ENCODE peak calls at places on chromosomes 1 and 21, in four cellular contexts. R is psoas muscle, V is cardiac muscle cell, N is right atrium auricular region. L is an unnamed sample.
A peak's percentile ranks its signal among the peaks of the same experiment; 100 is the strongest.

GRCh38 chr21:45865106-45865835 is 116.3 kb upstream of the COL6A1 start:
- DNase-seq in R (no peak), V (peak; percentile 91), N (no peak), L (no peak)

GRCh38 chr1:216057947-216058346 is 365.3 kb downstream of the USH2A start:
- DNase-seq in V (no peak), N (no peak), R (no peak), L (no peak)

GRCh38 chr1:95440511-95440910 is 206.5 kb downstream of the RWDD3 start:
- DNase-seq in R (no peak), N (no peak), V (no peak), L (no peak)

GRCh38 chr1:78096976-78097375 is 51.2 kb downstream of the GIPC2 start:
- DNase-seq in V (peak; percentile 84), R (no peak), N (no peak), L (no peak)

GRCh38 chr1:167697667-167698141 is 24.1 kb upstream of the MPZL1 start:
- DNase-seq in R (peak; percentile 93), N (peak; percentile 83), V (no peak), L (no peak)

GRCh38 chr1:12473596-12474329 is 144.2 kb downstream of the DHRS3 start:
- DNase-seq in N (no peak), R (no peak), V (no peak), L (no peak)

GRCh38 chr21:43276811-43277210 is 108.0 kb downstream of the CRYAA start:
- DNase-seq in R (no peak), N (no peak), V (no peak), L (no peak)

GRCh38 chr1:89945852-89946476 is 48.9 kb upstream of the ZNF326 start:
- DNase-seq in V (peak; percentile 19), R (no peak), N (no peak), L (no peak)

GRCh38 chr1:74693473-74693872 is 19.9 kb upstream of the ERICH3 start:
- DNase-seq in R (no peak), N (no peak), V (no peak), L (no peak)

GRCh38 chr1:85297855-85298629 is 21.6 kb upstream of the BCL10 start:
- DNase-seq in N (no peak), V (peak; percentile 96), R (no peak), L (no peak)

GRCh38 chr1:235051521-235051920 is 77.1 kb downstream of the TOMM20 start:
- DNase-seq in V (no peak), N (no peak), R (no peak), L (no peak)

GRCh38 chr1:205301220-205301821 is 20.2 kb downstream of the NUAK2 start:
- DNase-seq in R (no peak), N (no peak), V (peak; percentile 99), L (peak; percentile 79)

GRCh38 chr1:15966081-15966955 is 9.6 kb downstream of the ZBTB17 start:
- DNase-seq in R (no peak), V (no peak), N (no peak), L (no peak)

GRCh38 chr1:214584805-214585766 is 17.9 kb upstream of the CENPF start:
- DNase-seq in N (no peak), R (no peak), V (peak; percentile 75), L (no peak)

GRCh38 chr1:91578320-91579109 is 77.9 kb downstream of the CDC7 start:
- DNase-seq in V (no peak), R (no peak), N (no peak), L (no peak)

GRCh38 chr1:23224721-23225648 is 7.7 kb upstream of the HTR1D start:
- DNase-seq in V (peak; percentile 87), N (peak; percentile 58), R (no peak), L (no peak)

GRCh38 chr1:90176530-90176929 is 181.6 kb downstream of the ZNF326 start:
- DNase-seq in V (peak; percentile 68), R (no peak), N (no peak), L (no peak)

GRCh38 chr1:45004281-45004920 is 6.7 kb downstream of the HECTD3 start:
- DNase-seq in N (no peak), R (no peak), V (no peak), L (no peak)

GRCh38 chr1:210416681-210417080 is 88.0 kb downstream of the HHAT start:
- DNase-seq in R (no peak), N (no peak), V (no peak), L (no peak)

GRCh38 chr1:79133703-79134258 is 127.3 kb upstream of the ADGRL4 start:
- DNase-seq in N (no peak), R (no peak), V (no peak), L (no peak)

GRCh38 chr1:29504266-29504665 is 267.9 kb downstream of the PTPRU start:
- DNase-seq in V (no peak), R (no peak), N (no peak), L (no peak)

GRCh38 chr1:92817986-92818764 is 13.7 kb upstream of the RPL5 start:
- DNase-seq in N (no peak), R (no peak), V (peak; percentile 60), L (no peak)

GRCh38 chr21:30269803-30270530 is 12.8 kb downstream of the KRTAP24-1 start:
- DNase-seq in N (no peak), V (no peak), R (no peak), L (no peak)

GRCh38 chr21:39182484-39183271 is 573 bp downstream of the PSMG1 start:
- DNase-seq in N (no peak), R (no peak), V (peak; percentile 18), L (no peak)

DNA sequence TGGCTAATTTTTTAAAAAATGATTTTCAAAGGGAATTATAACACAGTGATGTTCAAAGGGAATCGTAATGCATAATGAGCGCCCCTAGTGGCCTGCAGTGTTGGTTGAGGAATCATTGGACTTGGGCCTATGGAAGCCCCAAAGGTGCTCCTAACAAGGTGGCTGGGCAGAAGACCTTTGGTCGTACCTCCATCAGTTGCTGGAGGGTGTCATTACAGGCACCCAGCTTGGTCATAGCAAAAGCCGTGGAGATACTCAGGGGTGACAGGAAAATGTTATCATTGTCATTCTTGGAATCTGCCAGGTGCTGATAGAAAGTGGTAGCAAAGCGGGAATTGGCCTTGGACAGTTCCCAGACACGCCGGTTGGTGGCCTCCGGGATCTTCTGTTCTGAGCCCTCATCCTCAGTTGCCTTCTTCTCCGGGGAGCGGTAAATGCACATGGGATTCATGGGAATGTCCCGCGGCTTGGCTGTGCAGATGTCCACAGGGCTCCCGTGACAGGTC is 2.7 kb downstream of the SERPINC1 start:
- DNase-seq in N (no peak), V (peak; percentile 24), R (no peak), L (no peak)
- TF ChIP-seq CTCF in N (no peak), V (peak; percentile 65), R (no peak), L (peak; percentile 71)

GRCh38 chr1:160492617-160493016 is 30.4 kb downstream of the SLAMF6 start:
- DNase-seq in V (no peak), N (no peak), R (no peak), L (no peak)

GRCh38 chr1:160491017-160491416 is 32.0 kb downstream of the SLAMF6 start:
- DNase-seq in N (no peak), V (no peak), R (no peak), L (no peak)

GRCh38 chr1:160489513-160490261 is 33.4 kb downstream of the SLAMF6 start:
- DNase-seq in R (no peak), N (no peak), V (no peak), L (no peak)

GRCh38 chr1:160496334-160496733 is 26.7 kb downstream of the SLAMF6 start:
- DNase-seq in V (no peak), R (no peak), N (no peak), L (no peak)

DNA sequence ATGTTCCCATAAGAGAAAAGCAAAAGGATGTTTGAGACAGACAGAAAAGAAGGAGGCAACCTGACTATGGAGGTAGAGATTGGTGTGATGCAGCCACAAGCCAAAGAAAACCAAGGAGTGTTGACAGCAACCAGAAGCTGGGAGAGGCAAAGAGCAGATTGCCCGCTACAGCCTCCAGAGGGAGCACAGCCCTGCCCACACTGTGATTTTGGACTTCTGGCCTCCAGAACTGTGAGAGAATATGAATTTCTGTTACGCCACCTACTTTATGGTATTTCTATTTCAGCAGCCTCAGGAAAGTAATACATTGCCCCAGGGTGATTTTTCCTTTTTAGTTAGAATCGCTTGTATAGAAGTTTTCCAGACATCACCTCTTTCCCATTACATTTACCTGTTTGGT is 28.4 kb downstream of the SLAMF6 start:
- DNase-seq in N (no peak), V (peak; percentile 13), R (no peak), L (no peak)
- TF ChIP-seq CTCF in N (no peak), V (peak; percentile 32), R (no peak), L (peak; percentile 40)

GRCh38 chr1:65214340-65215027 is 66.5 kb downstream of the AK4 start:
- DNase-seq in R (no peak), V (no peak), N (no peak), L (no peak)

GRCh38 chr1:65208577-65208976 is 60.6 kb downstream of the AK4 start:
- DNase-seq in V (no peak), R (no peak), N (no peak), L (no peak)

GRCh38 chr1:65216989-65217388 is 69.0 kb downstream of the AK4 start:
- DNase-seq in N (no peak), V (no peak), R (no peak), L (no peak)

GRCh38 chr1:65209005-65209885 is 61.2 kb downstream of the AK4 start:
- DNase-seq in R (no peak), N (no peak), V (peak; percentile 70), L (no peak)

DNA sequence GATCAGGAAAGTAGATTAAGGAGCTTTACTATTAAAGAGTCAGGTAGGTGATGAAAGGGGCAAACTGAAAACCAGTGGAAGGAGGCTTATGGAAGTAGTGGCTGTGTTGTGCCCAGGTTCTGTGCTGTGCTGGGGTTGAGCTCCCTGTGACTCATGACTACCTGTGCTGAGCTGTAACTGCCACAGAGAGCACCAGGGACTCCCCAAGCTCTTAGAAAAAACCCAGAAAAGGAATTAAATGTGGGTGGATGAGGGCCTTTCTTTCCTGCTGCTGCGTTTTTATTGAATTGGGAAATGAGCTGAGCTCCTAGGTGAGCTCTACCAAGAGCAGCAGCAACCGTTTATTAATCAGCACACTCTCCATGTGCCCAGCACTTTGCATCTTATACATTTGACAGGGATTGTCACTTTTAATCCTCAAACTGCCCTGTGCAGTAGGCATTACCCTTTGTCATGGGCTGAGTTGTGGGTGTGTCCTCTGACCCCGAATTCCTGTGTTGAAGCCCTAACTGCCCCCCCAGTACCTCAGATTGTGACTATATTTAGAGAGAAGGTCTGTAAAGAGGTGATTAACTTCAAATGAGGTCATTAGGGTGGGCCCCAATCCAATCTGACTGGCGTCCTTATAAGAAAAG is 65.4 kb downstream of the AK4 start:
- DNase-seq in N (no peak), R (no peak), V (no peak), L (no peak)
- TF ChIP-seq CTCF in N (no peak), R (no peak), V (no peak), L (no peak)

GRCh38 chr1:40620586-40620985 is 44.9 kb downstream of the RIMS3 start:
- DNase-seq in R (no peak), N (no peak), V (no peak), L (no peak)

GRCh38 chr1:40622051-40622450 is 43.4 kb downstream of the RIMS3 start:
- DNase-seq in N (peak; percentile 34), V (no peak), R (no peak), L (no peak)

GRCh38 chr1:40620150-40620549 is 45.3 kb downstream of the RIMS3 start:
- DNase-seq in N (no peak), R (no peak), V (no peak), L (no peak)

GRCh38 chr1:40622936-40623629 is 42.4 kb downstream of the RIMS3 start:
- DNase-seq in V (no peak), N (peak; percentile 23), R (no peak), L (no peak)

DNA sequence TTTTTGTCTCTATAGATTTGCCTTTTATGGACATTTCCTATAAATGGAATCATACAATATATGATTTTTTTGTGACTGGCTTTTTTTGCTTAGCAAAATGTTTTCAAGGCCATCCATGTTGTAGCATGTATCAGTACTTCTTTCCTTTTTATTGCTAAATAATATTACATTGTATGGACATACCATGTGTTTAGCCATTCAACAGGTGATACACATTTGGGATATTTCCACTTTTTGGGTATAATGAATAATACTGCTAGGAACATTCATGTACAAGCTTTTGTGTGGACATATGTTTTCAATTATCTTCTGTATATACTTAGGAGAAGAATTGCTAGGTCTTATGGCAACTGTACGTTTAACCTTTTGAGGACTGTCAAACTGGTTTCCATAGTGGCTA is 47.4 kb downstream of the RIMS3 start:
- DNase-seq in V (no peak), N (no peak), R (no peak), L (no peak)
- TF ChIP-seq CTCF in V (no peak), N (no peak), R (no peak), L (no peak)

L was measured in type B pancreatic cell.